ENCODE peak calls at places on chromosomes 16 and 17, in five cellular contexts. D, L, S, Q and V are unnamed samples. For H3K4me1, the result is how much of the 10 kb centered on the place peaks cover.

GRCh38 chr17:39606434-39607056 is 1.2 kb downstream of the NEUROD2 start:
- DNase-seq in S (no peak), Q (no peak), L (no peak), D (no peak), V (no peak)

GRCh38 chr16:56068314-56068713 is 123.0 kb upstream of the GNAO1 start:
- DNase-seq in S (no peak), L (no peak), D (no peak), Q (no peak), V (no peak)

GRCh38 chr17:50048146-50048720 is 7.7 kb upstream of the ITGA3 start:
- DNase-seq in S (no peak), Q (no peak), D (no peak), L (no peak), V (no peak)

GRCh38 chr17:80990921-80991644 is 558 bp upstream of the CHMP6 start:
- DNase-seq in S (no peak), L (no peak), D (peak), Q (no peak), V (no peak)

GRCh38 chr17:80970044-80970761 is 21.4 kb upstream of the CHMP6 start:
- DNase-seq in D (peak), Q (no peak), S (peak), L (peak), V (peak)

GRCh38 chr16:66935319-66936011 is at the start of gene CES2:
- DNase-seq in D (no peak), Q (peak), L (no peak), S (no peak), V (peak)

GRCh38 chr16:82761236-82761635 is 134.5 kb downstream of the CDH13 start:
- DNase-seq in D (no peak), S (no peak), Q (peak), L (no peak), V (peak)

GRCh38 chr17:12421077-12421476 is 244.6 kb upstream of the MYOCD start:
- DNase-seq in S (no peak), L (no peak), Q (no peak), D (no peak), V (no peak)

GRCh38 chr16:65661451-65661850 is 539.6 kb upstream of the CDH11 start:
- DNase-seq in L (no peak), S (no peak), D (no peak), Q (no peak), V (no peak)

GRCh38 chr17:81294512-81295030 is 536 bp downstream of the SLC38A10 start:
- DNase-seq in L (peak), S (no peak), Q (peak), D (no peak), V (no peak)

GRCh38 chr16:54986404-54986803 is 55.7 kb downstream of the IRX5 start:
- DNase-seq in L (no peak), D (no peak), Q (no peak), S (no peak), V (no peak)

GRCh38 chr17:74199306-74200092 is 4.0 kb upstream of the RPL38 start:
- DNase-seq in S (no peak), L (peak), D (peak), Q (no peak), V (peak)

GRCh38 chr16:56477096-56477878 is 25.9 kb downstream of the OGFOD1 start:
- DNase-seq in Q (peak), D (no peak), L (peak), S (peak), V (peak)

GRCh38 chr16:17396762-17397498 is 73.8 kb downstream of the XYLT1 start:
- DNase-seq in S (no peak), D (no peak), L (no peak), Q (peak), V (no peak)

GRCh38 chr17:33335491-33336173 is 42.5 kb upstream of the ASIC2 start:
- DNase-seq in Q (no peak), L (no peak), S (no peak), D (no peak), V (no peak)

DNA sequence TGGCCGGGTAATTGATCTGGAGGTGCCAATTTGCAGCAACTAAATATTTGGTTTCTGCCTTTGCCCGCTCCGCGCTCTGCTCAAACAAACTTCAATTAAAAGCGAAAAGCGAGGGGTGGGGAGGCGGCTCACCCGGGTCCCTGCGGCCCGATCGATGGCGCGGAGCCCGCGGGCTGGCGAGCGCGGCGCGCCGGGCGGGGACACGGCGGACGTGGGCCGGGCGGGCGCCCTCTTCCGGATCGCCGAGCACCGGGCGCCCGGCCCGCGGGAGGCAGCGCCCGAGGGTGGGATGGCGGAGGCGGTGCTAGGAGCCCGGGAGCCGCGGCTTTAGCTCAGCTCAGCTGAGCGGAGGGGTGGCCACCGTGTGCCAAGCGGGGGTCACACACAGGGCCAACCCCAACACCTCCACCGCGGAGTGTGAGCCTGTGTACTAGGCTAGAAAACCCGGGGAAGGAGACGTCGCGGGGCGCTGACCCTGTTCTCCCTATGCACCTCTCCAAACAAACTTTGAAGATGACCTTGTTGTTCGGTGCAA is 32.2 kb downstream of the DCAKD start:
- DNase-seq in D (no peak), L (peak), S (no peak), Q (peak), V (peak)
- TF ChIP-seq CTCF in D (peak), L (peak), S (peak), Q (peak), V (peak)

DNA sequence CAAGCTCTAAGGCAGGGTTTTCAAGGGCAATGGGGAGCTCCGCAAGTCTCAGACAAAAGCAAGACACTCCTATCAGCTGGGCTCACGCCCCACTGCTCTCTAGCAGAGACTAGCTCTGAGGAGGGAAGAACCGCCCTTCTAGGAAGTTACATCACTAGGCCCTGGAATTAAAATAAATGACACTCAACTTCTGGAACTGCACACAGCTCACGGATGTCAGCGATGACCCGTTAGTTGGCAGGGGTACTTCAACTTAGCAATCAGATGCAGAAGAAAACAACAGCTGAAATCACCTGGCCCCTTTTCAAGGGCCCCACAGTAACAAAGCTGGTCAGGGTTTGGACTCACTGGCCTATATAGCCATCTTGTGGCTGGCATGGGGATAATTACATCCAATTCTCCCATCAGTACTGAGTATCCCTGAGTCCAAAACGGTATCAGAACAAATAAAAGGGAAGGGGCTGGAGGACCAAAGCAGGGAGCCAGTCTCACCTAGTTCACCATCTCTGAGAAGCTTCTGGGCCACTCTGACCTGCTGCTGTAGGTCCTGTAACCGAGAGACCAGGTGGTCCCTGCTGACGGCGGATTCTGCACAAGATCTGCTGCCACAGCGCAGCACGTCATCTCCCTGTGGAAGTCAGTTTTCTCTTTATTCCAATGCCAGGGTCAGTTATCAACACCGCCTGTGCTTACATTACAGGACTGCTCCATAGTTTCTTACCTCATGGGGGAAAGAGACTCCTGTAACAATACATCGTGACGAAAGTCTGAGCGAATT is 22.2 kb downstream of the SERPINF1 start:
- DNase-seq in Q (peak), S (peak), D (no peak), L (peak), V (peak)
- H3K4me1 ChIP-seq in Q (under half), S (under half), D (under half), L (under half), V (half or more)

GRCh38 chr17:2070241-2071023 is 15.5 kb downstream of the HIC1 start:
- DNase-seq in D (no peak), S (no peak), Q (no peak), L (no peak), V (no peak)
- TF ChIP-seq CTCF in D (no peak), S (no peak), Q (no peak), L (no peak), V (no peak)

GRCh38 chr16:11667221-11667823 is 933 bp upstream of the SNN start:
- DNase-seq in L (no peak), Q (no peak), S (no peak), D (no peak), V (no peak)
- H3K4me1 ChIP-seq in L (under half), Q (under half), S (under half), D (under half), V (under half)